ENCODE peak calls at places on chromosomes 2 and 18, in five cellular contexts. N is upper lobe of right lung; J is Peyer's patch; I is CD4-positive, alpha-beta T cell; P is tibial nerve. B is an unnamed sample.

GRCh38 chr2:205527801-205528200 is 154.5 kb upstream of the NRP2 start:
- DNase-seq in N (no peak), J (no peak), I (no peak), P (no peak), B (no peak)

GRCh38 chr2:158464426-158465281 is 7.9 kb downstream of the PKP4 start:
- DNase-seq in N (no peak), J (no peak), I (no peak), P (no peak), B (no peak)

GRCh38 chr18:76314496-76314895 is 180.5 kb downstream of the ZNF516 start:
- DNase-seq in N (no peak), J (no peak), I (no peak), P (no peak), B (no peak)

GRCh38 chr2:120626566-120626965 is 109.1 kb upstream of the GLI2 start:
- DNase-seq in N (peak), J (no peak), I (no peak), P (no peak), B (no peak)

GRCh38 chr2:6423944-6424343 is 441.8 kb downstream of the CMPK2 start:
- DNase-seq in N (no peak), J (no peak), I (no peak), P (no peak), B (no peak)

GRCh38 chr2:10817413-10817812 is 4.8 kb upstream of the PDIA6 start:
- DNase-seq in N (no peak), J (no peak), I (no peak), P (no peak), B (no peak)

GRCh38 chr2:1553671-1554295 is 140.5 kb downstream of the TPO start:
- DNase-seq in N (peak), J (no peak), I (no peak), P (no peak), B (no peak)

GRCh38 chr2:77054938-77055337 is 467.2 kb downstream of the LRRTM4 start:
- DNase-seq in N (no peak), J (no peak), I (no peak), P (no peak), B (no peak)

GRCh38 chr2:96113367-96113677 is 3.0 kb downstream of the ADRA2B start:
- DNase-seq in N (no peak), J (no peak), I (no peak), P (no peak), B (no peak)

GRCh38 chr2:120525056-120526046 is 179.4 kb downstream of the INHBB start:
- DNase-seq in N (peak), J (no peak), I (no peak), P (no peak), B (no peak)

GRCh38 chr2:83368461-83368860 is 1090.6 kb downstream of the SUCLG1 start:
- DNase-seq in N (no peak), J (no peak), I (no peak), P (no peak), B (no peak)
- H3K27ac ChIP-seq in N (no peak), J (no peak), I (no peak), P (no peak), B (no peak)

GRCh38 chr2:43178055-43178598 is 48.3 kb downstream of the ZFP36L2 start:
- DNase-seq in N (no peak), J (no peak), I (no peak), P (no peak), B (no peak)
- H3K27ac ChIP-seq in N (peak), J (peak), I (peak), P (peak), B (peak)

GRCh38 chr2:38806407-38807071 is 28.5 kb downstream of the GEMIN6 start:
- DNase-seq in N (no peak), J (no peak), I (no peak), P (no peak), B (no peak)

GRCh38 chr2:38808677-38809076 is 30.7 kb downstream of the GEMIN6 start:
- DNase-seq in N (no peak), J (no peak), I (no peak), P (no peak), B (no peak)

GRCh38 chr2:38810488-38810887 is 32.5 kb downstream of the GEMIN6 start:
- DNase-seq in N (no peak), J (no peak), I (no peak), P (no peak), B (no peak)

GRCh38 chr2:38806001-38806400 is 28.0 kb downstream of the GEMIN6 start:
- DNase-seq in N (no peak), J (no peak), I (no peak), P (no peak), B (no peak)
- H3K27ac ChIP-seq in N (no peak), J (no peak), I (no peak), P (no peak), B (peak)

GRCh38 chr2:88591684-88592083 is 35.6 kb downstream of the EIF2AK3 start:
- DNase-seq in N (no peak), J (no peak), I (no peak), P (no peak), B (no peak)
- H3K27ac ChIP-seq in N (no peak), J (no peak), I (no peak), P (peak), B (peak)